ENCODE peak calls at places on chromosome 18, in four cellular contexts. V, M, U and A are unnamed samples.

GRCh38 chr18:26415041-26415440 is 133.3 kb downstream of the KCTD1 start:
- DNase-seq in V (no peak), M (no peak), U (no peak), A (no peak)

GRCh38 chr18:46452820-46453219 is 204.2 kb downstream of the LOXHD1 start:
- DNase-seq in V (no peak), M (no peak), U (no peak), A (no peak)

GRCh38 chr18:58403799-58404455 is 225.0 kb downstream of the ALPK2 start:
- DNase-seq in V (no peak), M (no peak), U (no peak), A (no peak)

GRCh38 chr18:57833441-57834101 is 30.5 kb upstream of the ATP8B1 start:
- DNase-seq in V (peak), M (peak), U (peak), A (no peak)

GRCh38 chr18:505483-506122 is 5.1 kb upstream of the COLEC12 start:
- DNase-seq in V (no peak), M (peak), U (no peak), A (no peak)

GRCh38 chr18:42706029-42706608 is 409.4 kb downstream of the RIT2 start:
- DNase-seq in V (no peak), M (no peak), U (no peak), A (no peak)

GRCh38 chr18:70397259-70397925 is 108.5 kb downstream of the SOCS6 start:
- DNase-seq in V (no peak), M (no peak), U (no peak), A (no peak)

GRCh38 chr18:59150236-59150635 is 10.6 kb downstream of the SEC11C start:
- DNase-seq in V (no peak), M (no peak), U (no peak), A (no peak)

GRCh38 chr18:51390695-51391094 is 193.2 kb upstream of the MEX3C start:
- DNase-seq in V (no peak), M (no peak), U (no peak), A (no peak)

GRCh38 chr18:58388736-58389135 is 240.2 kb downstream of the ALPK2 start:
- DNase-seq in V (no peak), M (no peak), U (no peak), A (no peak)

GRCh38 chr18:56112013-56112749 is 524.2 kb upstream of the TCF4 start:
- DNase-seq in V (no peak), M (peak), U (no peak), A (no peak)

GRCh38 chr18:57624988-57625387 is 3.4 kb upstream of the NARS1 start:
- DNase-seq in V (no peak), M (no peak), U (no peak), A (no peak)

GRCh38 chr18:13191779-13192178 is 26.8 kb upstream of the LDLRAD4 start:
- DNase-seq in V (no peak), M (no peak), U (peak), A (no peak)

GRCh38 chr18:68215931-68216330 is 499.0 kb downstream of the TMX3 start:
- DNase-seq in V (no peak), M (no peak), U (no peak), A (no peak)

GRCh38 chr18:13614701-13615288 is 111.6 kb downstream of the FAM210A start:
- DNase-seq in V (no peak), M (no peak), U (no peak), A (no peak)

GRCh38 chr18:42586603-42587002 is 528.9 kb downstream of the RIT2 start:
- DNase-seq in V (no peak), M (no peak), U (no peak), A (no peak)

GRCh38 chr18:30705943-30706342 is 336.6 kb downstream of the DSC3 start:
- DNase-seq in V (peak), M (no peak), U (no peak), A (no peak)

GRCh38 chr18:67239826-67240225 is 276.7 kb downstream of the DSEL start:
- DNase-seq in V (no peak), M (no peak), U (no peak), A (no peak)

GRCh38 chr18:32349728-32350395 is 120.8 kb downstream of the GAREM1 start:
- DNase-seq in V (no peak), M (no peak), U (peak), A (peak)

GRCh38 chr18:13641551-13642439 is 84.6 kb downstream of the FAM210A start:
- DNase-seq in V (no peak), M (no peak), U (no peak), A (no peak)

GRCh38 chr18:52326001-52326400 is 14.0 kb upstream of the DCC start:
- DNase-seq in V (no peak), M (no peak), U (no peak), A (no peak)

GRCh38 chr18:31983976-31984375 is 34.6 kb upstream of the RNF125 start:
- DNase-seq in V (no peak), M (no peak), U (no peak), A (no peak)

GRCh38 chr18:59792353-59792752 is 95.1 kb upstream of the CCBE1 start:
- DNase-seq in V (no peak), M (no peak), U (no peak), A (no peak)

GRCh38 chr18:5195656-5196055 is 1.4 kb downstream of the AKAIN1 start:
- DNase-seq in V (no peak), M (no peak), U (no peak), A (no peak)

GRCh38 chr18:3923750-3924149 is 473.8 kb downstream of the TGIF1 start:
- DNase-seq in V (no peak), M (no peak), U (no peak), A (no peak)

GRCh38 chr18:34659579-34660517 is 50.2 kb upstream of the DTNA start:
- DNase-seq in V (no peak), M (no peak), U (peak), A (peak)

GRCh38 chr18:45107425-45107824 is 426.7 kb downstream of the SETBP1 start:
- DNase-seq in V (no peak), M (no peak), U (no peak), A (no peak)

GRCh38 chr18:50649821-50650220 is 89.9 kb downstream of the MAPK4 start:
- DNase-seq in V (no peak), M (no peak), U (no peak), A (no peak)

GRCh38 chr18:13629841-13630747 is 96.3 kb downstream of the FAM210A start:
- DNase-seq in V (peak), M (peak), U (peak), A (peak)

GRCh38 chr18:40529478-40529877 is 1425.6 kb upstream of the PIK3C3 start:
- DNase-seq in V (no peak), M (no peak), U (peak), A (no peak)

GRCh38 chr18:10201226-10201625 is 253.2 kb upstream of the APCDD1 start:
- DNase-seq in V (no peak), M (no peak), U (no peak), A (no peak)

GRCh38 chr18:60962629-60963028 is 370.6 kb upstream of the CDH20 start:
- DNase-seq in V (no peak), M (no peak), U (no peak), A (no peak)

GRCh38 chr18:79374408-79375171 is 21.1 kb upstream of the NFATC1 start:
- DNase-seq in V (no peak), M (peak), U (no peak), A (no peak)

GRCh38 chr18:70373062-70373519 is 84.2 kb downstream of the SOCS6 start:
- DNase-seq in V (no peak), M (no peak), U (peak), A (no peak)

GRCh38 chr18:78268226-78268625 is 711.4 kb upstream of the SALL3 start:
- DNase-seq in V (no peak), M (no peak), U (no peak), A (no peak)
- TF ChIP-seq BHLHE40 in V (no peak), M (no peak), U (no peak), A (no peak)

DNA sequence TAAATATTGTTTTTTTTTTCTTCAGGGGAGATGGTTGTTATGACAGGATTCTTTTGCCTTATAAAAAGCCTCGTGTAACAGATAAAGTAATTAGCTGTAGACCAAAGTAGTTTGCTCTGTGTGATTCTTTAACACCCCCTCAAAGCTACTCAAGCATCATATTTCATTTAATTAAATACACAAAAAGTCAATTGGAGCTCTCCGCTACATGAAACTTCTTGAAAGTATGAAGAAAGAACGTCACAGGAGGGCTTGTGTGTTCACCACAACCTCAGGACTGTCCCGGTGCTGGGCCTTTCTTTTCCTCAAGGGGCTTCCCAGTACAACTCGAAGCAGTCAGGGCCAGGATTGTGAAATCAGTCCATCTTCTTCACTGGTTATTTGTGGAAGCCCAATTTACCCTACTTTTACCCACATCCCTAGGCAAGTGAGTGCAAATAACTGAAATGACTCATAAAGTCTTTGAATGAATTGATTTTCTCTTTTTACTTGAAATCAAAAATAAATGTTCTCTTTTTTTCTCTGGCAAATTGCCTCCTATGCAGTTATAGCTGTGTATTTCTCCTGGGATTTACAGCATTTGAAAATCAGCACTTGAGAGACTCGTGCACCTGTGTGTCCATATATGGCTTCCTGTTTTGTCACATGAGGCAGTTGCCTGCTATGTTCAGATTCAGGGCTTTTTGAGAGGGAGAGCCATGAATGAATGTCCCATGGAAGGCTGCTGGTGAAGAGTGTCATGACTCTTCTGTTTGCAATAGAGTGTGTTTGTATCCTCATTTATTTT is 48.6 kb downstream of the LINC00305 start:
- DNase-seq in V (no peak), M (peak), U (no peak), A (no peak)
- TF ChIP-seq FOXM1 in V (no peak), M (no peak), U (no peak), A (no peak)

GRCh38 chr18:48330016-48330991 is 78.9 kb downstream of the ZBTB7C start:
- DNase-seq in V (no peak), M (no peak), U (no peak), A (no peak)
- TF ChIP-seq BHLHE40 in V (no peak), M (no peak), U (no peak), A (no peak)

GRCh38 chr18:77658309-77658681 is 408.6 kb downstream of the GALR1 start:
- DNase-seq in V (no peak), M (no peak), U (no peak), A (no peak)
- TF ChIP-seq FOXM1 in V (no peak), M (no peak), U (no peak), A (no peak)

DNA sequence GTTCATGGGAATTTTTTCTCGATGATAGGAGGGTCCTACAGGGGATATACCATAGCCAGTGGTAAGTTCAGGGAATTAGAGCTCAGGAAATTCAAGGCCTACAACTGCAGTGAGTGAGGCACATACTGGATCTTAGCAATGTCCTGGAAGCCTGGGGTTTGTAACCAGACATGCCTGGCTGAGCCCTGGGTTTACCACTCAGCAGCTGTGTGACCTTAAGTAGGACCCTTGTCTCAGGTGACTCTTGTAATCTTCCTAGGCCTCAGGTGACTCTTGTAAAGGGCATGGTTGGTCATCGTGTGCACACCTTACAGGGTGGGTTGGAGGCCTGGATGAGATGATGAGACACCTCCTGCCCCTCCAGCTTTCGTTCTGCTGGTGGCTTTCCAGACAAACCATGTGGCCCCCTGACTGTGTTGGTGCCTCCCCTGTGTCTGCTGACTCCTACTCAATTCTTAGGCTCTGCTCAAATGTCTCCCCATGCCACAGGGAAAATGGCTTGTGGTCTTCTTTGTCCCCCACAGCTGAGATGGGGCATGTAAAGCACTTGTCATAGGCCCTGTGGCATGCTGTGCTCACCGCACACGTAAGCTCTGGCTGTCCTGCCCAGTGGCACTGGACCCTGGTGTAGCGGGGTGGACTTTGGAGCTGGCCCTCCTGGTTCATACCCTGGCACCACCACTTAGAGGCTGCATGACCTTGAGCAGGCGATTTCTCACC is 94.1 kb downstream of the FHOD3 start:
- DNase-seq in V (no peak), M (no peak), U (no peak), A (no peak)
- TF ChIP-seq BHLHE40 in V (no peak), M (no peak), U (no peak), A (no peak)

GRCh38 chr18:53442415-53442783 is 782.1 kb downstream of the MBD2 start:
- DNase-seq in V (no peak), M (no peak), U (no peak), A (no peak)

GRCh38 chr18:53441761-53442414 is 782.6 kb downstream of the MBD2 start:
- DNase-seq in V (no peak), M (no peak), U (no peak), A (no peak)
- TF ChIP-seq FOXM1 in V (no peak), M (no peak), U (no peak), A (no peak)

GRCh38 chr18:24914148-24914525 is 437.8 kb downstream of the ZNF521 start:
- DNase-seq in V (no peak), M (no peak), U (no peak), A (no peak)

GRCh38 chr18:24910217-24910616 is 441.7 kb downstream of the ZNF521 start:
- DNase-seq in V (no peak), M (no peak), U (no peak), A (no peak)

GRCh38 chr18:24915547-24915946 is 436.4 kb downstream of the ZNF521 start:
- DNase-seq in V (no peak), M (no peak), U (no peak), A (no peak)

GRCh38 chr18:24914685-24915267 is 437.2 kb downstream of the ZNF521 start:
- DNase-seq in V (no peak), M (no peak), U (no peak), A (no peak)

GRCh38 chr18:24913507-24914147 is 438.3 kb downstream of the ZNF521 start:
- DNase-seq in V (no peak), M (no peak), U (no peak), A (no peak)
- TF ChIP-seq BHLHE40 in V (no peak), M (no peak), U (no peak), A (no peak)

DNA sequence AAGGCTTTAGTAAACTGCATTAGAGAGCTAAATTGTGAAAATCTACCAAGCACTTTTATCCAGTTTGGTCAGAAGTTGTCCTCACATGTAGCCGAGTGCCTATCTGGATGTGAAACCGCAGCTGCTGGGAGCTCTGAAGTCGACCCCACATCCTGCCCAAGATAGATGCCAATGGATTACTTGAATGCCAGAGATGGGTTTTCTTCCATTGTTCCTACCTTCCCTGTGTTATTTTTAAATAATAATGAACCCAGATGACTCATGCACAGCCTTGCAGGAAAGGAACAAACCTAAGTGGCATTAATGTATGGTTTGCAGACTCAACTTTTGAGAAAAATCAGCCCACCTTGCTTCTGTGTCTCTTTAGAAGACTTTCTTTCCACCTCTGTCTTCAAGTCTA is 408.5 kb downstream of the FBXO15 start:
- DNase-seq in V (no peak), M (no peak), U (no peak), A (no peak)
- TF ChIP-seq FOXM1 in V (no peak), M (no peak), U (no peak), A (no peak)

GRCh38 chr18:28594034-28594433 is 417.1 kb upstream of the CDH2 start:
- DNase-seq in V (no peak), M (no peak), U (no peak), A (no peak)
- TF ChIP-seq BHLHE40 in V (no peak), M (no peak), U (no peak), A (no peak)

GRCh38 chr18:22470511-22471181 is 52.9 kb upstream of the CTAGE1 start:
- DNase-seq in V (no peak), M (no peak), U (no peak), A (peak)
- TF ChIP-seq FOXM1 in V (no peak), M (no peak), U (no peak), A (no peak)